ENCODE peak calls at places on chromosomes 16 and 17, in seven cellular contexts. Z is uterus, U is WERI-Rb-1, Y is transverse colon, T is thoracic aorta, W is ovary, N is body of pancreas. X is an unnamed sample.
A peak's percentile ranks its signal among the peaks of the same experiment; 100 is the strongest.

GRCh38 chr17:49958723-49959122 is 10.3 kb upstream of the DLX4 start:
- DNase-seq in T (no peak), W (no peak), N (no peak), Z (no peak), U (no peak), Y (no peak), X (no peak)

GRCh38 chr16:48081656-48082055 is 74.1 kb downstream of the ABCC12 start:
- DNase-seq in N (no peak), W (no peak), Y (no peak), U (no peak), T (no peak), Z (no peak), X (peak; percentile 25)

GRCh38 chr16:535446-536405 is 8.2 kb downstream of the CAPN15 start:
- DNase-seq in Y (peak; percentile 89), U (no peak), W (no peak), Z (no peak), N (peak; percentile 37), T (no peak), X (no peak)

GRCh38 chr17:65171753-65172152 is 34.6 kb downstream of the RGS9 start:
- DNase-seq in U (peak; percentile 36), Y (no peak), N (no peak), Z (no peak), W (no peak), T (no peak), X (no peak)

GRCh38 chr16:546909-547770 is 13.1 kb upstream of the PRR35 start:
- DNase-seq in Z (peak; percentile 79), W (peak; percentile 95), Y (peak; percentile 86), U (peak; percentile 95), N (peak; percentile 71), T (no peak), X (no peak)

GRCh38 chr17:80761421-80761871 is 216.8 kb downstream of the RPTOR start:
- DNase-seq in T (no peak), U (no peak), N (no peak), Z (no peak), W (no peak), Y (no peak), X (peak; percentile 57)

GRCh38 chr16:66903544-66904427 is 14.9 kb downstream of the CDH16 start:
- DNase-seq in N (no peak), Z (no peak), W (no peak), T (no peak), U (no peak), Y (no peak), X (no peak)

GRCh38 chr17:82913304-82914043 is 73.7 kb upstream of the ZNF750 start:
- DNase-seq in U (peak; percentile 48), Y (no peak), N (no peak), Z (no peak), T (no peak), W (no peak), X (no peak)

GRCh38 chr16:84379731-84380369 is 11.5 kb downstream of the ATP2C2 start:
- DNase-seq in T (no peak), N (no peak), W (no peak), Z (no peak), U (no peak), Y (peak; percentile 31), X (no peak)

GRCh38 chr17:57569021-57569420 is 176.1 kb downstream of the CCDC182 start:
- DNase-seq in T (no peak), N (no peak), Y (no peak), Z (no peak), U (no peak), W (no peak), X (no peak)

GRCh38 chr17:46928472-46929261 is 5.7 kb downstream of the GOSR2 start:
- DNase-seq in W (no peak), Z (no peak), Y (no peak), N (no peak), T (no peak), U (no peak), X (no peak)

GRCh38 chr17:46922487-46922803 is 515 bp upstream of the GOSR2 start:
- DNase-seq in T (no peak), U (no peak), Z (no peak), Y (no peak), N (no peak), W (no peak), X (no peak)

GRCh38 chr17:46917516-46917915 is 5.4 kb upstream of the GOSR2 start:
- DNase-seq in N (no peak), U (no peak), T (no peak), W (no peak), Y (no peak), Z (no peak), X (no peak)

GRCh38 chr17:46925185-46925858 is 2.4 kb downstream of the GOSR2 start:
- DNase-seq in N (no peak), Y (no peak), T (no peak), W (no peak), U (no peak), Z (no peak), X (no peak)

GRCh38 chr17:46922804-46923635 is at the start of gene GOSR2:
- DNase-seq in Y (peak; percentile 89), W (peak; percentile 90), T (peak; percentile 45), Z (peak; percentile 92), U (peak; percentile 95), N (peak; percentile 83), X (peak; percentile 60)
- TF ChIP-seq CTCF in Y (no peak), W (peak; percentile 17), T (peak; percentile 8), Z (peak; percentile 34), U (no peak), N (no peak), X (no peak)

GRCh38 chr16:1731073-1731472 is 25.1 kb downstream of the MAPK8IP3 start:
- DNase-seq in W (no peak), Z (no peak), T (no peak), U (no peak), N (no peak), Y (no peak), X (no peak)

GRCh38 chr16:1729445-1729844 is 23.4 kb downstream of the MAPK8IP3 start:
- DNase-seq in U (no peak), T (no peak), W (no peak), N (no peak), Y (no peak), Z (no peak), X (no peak)

GRCh38 chr16:1734123-1734522 is 28.1 kb downstream of the MAPK8IP3 start:
- DNase-seq in Z (no peak), T (no peak), N (no peak), Y (no peak), U (no peak), W (no peak), X (no peak)

GRCh38 chr16:1731603-1732002 is 25.6 kb downstream of the MAPK8IP3 start:
- DNase-seq in T (no peak), U (no peak), Z (no peak), N (no peak), W (no peak), Y (no peak), X (no peak)

GRCh38 chr16:1732071-1732470 is 26.1 kb downstream of the MAPK8IP3 start:
- DNase-seq in Y (no peak), Z (no peak), T (no peak), N (no peak), U (no peak), W (no peak), X (no peak)
- H3K36me3 ChIP-seq in Y (no peaks in the 10 kb centered on the region), Z (no peaks in the 10 kb centered on the region), T (peaks cover 34% of the 10 kb centered on the region), N (peaks cover 19% of the 10 kb centered on the region), U (peaks cover 46% of the 10 kb centered on the region), W (no peaks in the 10 kb centered on the region), X (peaks cover 2% of the 10 kb centered on the region)

GRCh38 chr17:78952706-78953105 is 27.0 kb downstream of the LGALS3BP start:
- DNase-seq in U (no peak), N (no peak), T (no peak), W (peak; percentile 70), Z (no peak), Y (no peak), X (no peak)
- H3K27me3 ChIP-seq in U (no peaks in the 10 kb centered on the region), N (no peaks in the 10 kb centered on the region), T (no peaks in the 10 kb centered on the region), W (no peaks in the 10 kb centered on the region), Z (no peaks in the 10 kb centered on the region), Y (no peaks in the 10 kb centered on the region), X (no peaks in the 10 kb centered on the region)

DNA sequence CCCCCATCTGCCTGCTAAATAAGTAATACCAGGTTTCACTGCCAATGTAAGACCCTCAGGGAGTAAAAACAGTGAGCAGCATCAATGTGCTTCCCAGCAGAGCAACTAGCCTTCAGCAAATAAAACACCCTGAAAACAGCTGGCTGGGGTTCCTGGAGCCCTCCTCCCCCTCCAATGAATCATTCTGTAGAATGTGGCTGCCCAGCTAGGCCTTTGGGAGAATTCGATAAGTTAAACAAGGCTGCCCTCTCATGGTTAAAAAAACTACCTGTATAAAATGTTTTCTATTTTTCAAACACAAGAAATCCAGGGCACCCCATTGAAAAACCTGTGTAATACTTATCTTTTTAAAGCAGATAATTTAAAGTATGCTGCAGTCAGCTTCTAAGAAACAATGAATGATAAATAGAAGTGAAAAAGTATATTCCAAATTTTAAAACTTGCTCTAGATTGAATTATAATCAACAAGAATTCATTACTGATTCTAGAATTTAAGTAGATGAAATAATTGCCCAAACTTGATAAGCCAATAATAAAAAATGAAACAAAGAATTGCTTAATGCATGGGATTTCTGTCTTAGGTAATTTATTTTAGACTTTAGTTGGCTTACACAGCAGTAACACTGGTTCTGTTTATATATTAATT is 9.4 kb upstream of the TOM1L1 start:
- DNase-seq in Y (no peak), W (no peak), U (peak; percentile 35), T (no peak), Z (no peak), N (peak; percentile 53), X (no peak)
- TF ChIP-seq CTCF in Y (peak; percentile 23), W (no peak), U (peak; percentile 25), T (peak; percentile 25), Z (peak; percentile 4), N (peak; percentile 41), X (peak; percentile 36)

GRCh38 chr16:23857256-23857891 is 21.6 kb downstream of the PRKCB start:
- DNase-seq in T (no peak), W (no peak), U (peak; percentile 17), Y (no peak), N (no peak), Z (no peak), X (no peak)

GRCh38 chr16:23856345-23856744 is 20.6 kb downstream of the PRKCB start:
- DNase-seq in N (no peak), U (no peak), Y (no peak), T (no peak), W (no peak), Z (no peak), X (no peak)

GRCh38 chr16:23857901-23858300 is 22.1 kb downstream of the PRKCB start:
- DNase-seq in T (no peak), W (no peak), N (no peak), U (no peak), Y (no peak), Z (no peak), X (no peak)

GRCh38 chr16:23852794-23853562 is 17.2 kb downstream of the PRKCB start:
- DNase-seq in T (no peak), W (no peak), U (no peak), Y (no peak), Z (no peak), N (no peak), X (no peak)

GRCh38 chr16:23855010-23855409 is 19.2 kb downstream of the PRKCB start:
- DNase-seq in T (no peak), Y (no peak), W (no peak), Z (no peak), U (no peak), N (peak; percentile 48), X (no peak)
- H3K36me3 ChIP-seq in T (no peaks in the 10 kb centered on the region), Y (no peaks in the 10 kb centered on the region), W (no peaks in the 10 kb centered on the region), Z (no peaks in the 10 kb centered on the region), U (no peaks in the 10 kb centered on the region), N (no peaks in the 10 kb centered on the region), X (no peaks in the 10 kb centered on the region)

GRCh38 chr16:20166531-20167235 is 93.0 kb upstream of the GPR139 start:
- DNase-seq in W (no peak), Y (no peak), Z (no peak), T (no peak), U (no peak), N (no peak), X (no peak)

GRCh38 chr16:20167323-20167722 is 93.6 kb upstream of the GPR139 start:
- DNase-seq in W (no peak), N (no peak), U (no peak), Z (no peak), Y (no peak), T (no peak), X (no peak)
- H3K27me3 ChIP-seq in W (no peaks in the 10 kb centered on the region), N (peaks cover 5% of the 10 kb centered on the region), U (peaks cover 73% of the 10 kb centered on the region), Z (no peaks in the 10 kb centered on the region), Y (no peaks in the 10 kb centered on the region), T (no peaks in the 10 kb centered on the region), X (no peaks in the 10 kb centered on the region)

X was measured in kidney epithelial cell.